ENCODE peak calls at places on chromosomes 7 and 10, in four cellular contexts. G, C, S and Z are unnamed samples.

GRCh38 chr7:38373155-38373554 is 99.7 kb upstream of the TARP start:
- DNase-seq in S (no peak), G (no peak), C (no peak), Z (no peak)

GRCh38 chr10:93376372-93377296 is 105.5 kb downstream of the MYOF start:
- DNase-seq in S (peak), G (peak), C (peak), Z (peak)

GRCh38 chr10:130952086-130952485 is 359.4 kb downstream of the TCERG1L start:
- DNase-seq in G (no peak), S (no peak), C (no peak), Z (no peak)

GRCh38 chr7:82122290-82122689 is 321.3 kb downstream of the CACNA2D1 start:
- DNase-seq in G (no peak), S (no peak), C (no peak), Z (no peak)

GRCh38 chr7:8143151-8143874 is 118.7 kb downstream of the ICA1 start:
- DNase-seq in C (no peak), G (no peak), S (no peak), Z (no peak)

GRCh38 chr7:134957005-134957404 is 29.3 kb upstream of the AGBL3 start:
- DNase-seq in G (no peak), C (no peak), S (no peak), Z (no peak)

GRCh38 chr7:151080091-151080521 is 503 bp downstream of the FASTK start:
- DNase-seq in C (no peak), S (no peak), G (no peak), Z (no peak)

GRCh38 chr10:515674-516073 is 173.8 kb downstream of the DIP2C start:
- DNase-seq in C (no peak), S (no peak), G (peak), Z (no peak)

GRCh38 chr10:44253769-44254462 is 131.0 kb downstream of the CXCL12 start:
- DNase-seq in S (peak), C (no peak), G (no peak), Z (no peak)

GRCh38 chr10:42953684-42954674 is 122.9 kb upstream of the RET start:
- DNase-seq in G (no peak), C (no peak), S (no peak), Z (no peak)

GRCh38 chr7:150675714-150676113 is 9.8 kb upstream of the GIMAP2 start:
- DNase-seq in G (no peak), C (no peak), S (no peak), Z (no peak)

GRCh38 chr7:134504660-134505164 is 22.7 kb upstream of the AKR1B10 start:
- DNase-seq in C (no peak), S (no peak), G (no peak), Z (no peak)

GRCh38 chr7:108455524-108455832 is 758 bp downstream of the NRCAM start:
- DNase-seq in C (no peak), G (no peak), S (no peak), Z (peak)

GRCh38 chr10:77355844-77356243 is 281.8 kb downstream of the KCNMA1 start:
- DNase-seq in C (no peak), S (no peak), G (no peak), Z (no peak)

GRCh38 chr10:88715517-88715916 is 9.5 kb downstream of the LIPK start:
- DNase-seq in G (no peak), C (no peak), S (no peak), Z (no peak)

GRCh38 chr7:94451276-94451675 is 56.6 kb downstream of the COL1A2 start:
- DNase-seq in G (no peak), S (no peak), C (no peak), Z (no peak)

GRCh38 chr10:6058677-6059475 is 3.3 kb downstream of the IL2RA start:
- DNase-seq in S (no peak), C (no peak), G (no peak), Z (no peak)

GRCh38 chr7:122018032-122018431 is 126.0 kb downstream of the AASS start:
- DNase-seq in G (no peak), S (no peak), C (no peak), Z (no peak)

GRCh38 chr7:66357062-66357461 is 151.9 kb downstream of the TPST1 start:
- DNase-seq in G (no peak), S (no peak), C (no peak), Z (no peak)

GRCh38 chr10:132227851-132228390 is 41.2 kb downstream of the DPYSL4 start:
- DNase-seq in S (no peak), G (no peak), C (no peak), Z (no peak)

GRCh38 chr7:84040365-84040764 is 154.2 kb downstream of the SEMA3A start:
- DNase-seq in G (no peak), C (no peak), S (peak), Z (no peak)

GRCh38 chr10:129472696-129473555 is 5.9 kb downstream of the MGMT start:
- DNase-seq in S (no peak), C (no peak), G (no peak), Z (no peak)

GRCh38 chr10:75634947-75635346 is 203.5 kb downstream of the LRMDA start:
- DNase-seq in S (peak), C (no peak), G (no peak), Z (no peak)

GRCh38 chr7:132210821-132211220 is 365.4 kb downstream of the PLXNA4 start:
- DNase-seq in C (no peak), G (no peak), S (no peak), Z (no peak)

GRCh38 chr7:137754076-137754851 is 92.5 kb downstream of the DGKI start:
- DNase-seq in C (no peak), S (no peak), G (peak), Z (no peak)

GRCh38 chr7:7439564-7439963 is 96.1 kb downstream of the COL28A1 start:
- DNase-seq in C (no peak), S (no peak), G (no peak), Z (no peak)

GRCh38 chr10:8389630-8390029 is 335.1 kb downstream of the GATA3 start:
- DNase-seq in S (no peak), G (no peak), C (no peak), Z (no peak)

GRCh38 chr7:5643280-5643679 is 138.2 kb downstream of the RNF216 start:
- DNase-seq in G (no peak), S (no peak), C (no peak), Z (no peak)

GRCh38 chr7:5702876-5703571 is 78.4 kb downstream of the RNF216 start:
- DNase-seq in C (no peak), S (no peak), G (no peak), Z (no peak)

GRCh38 chr7:37833107-37833817 is 15.1 kb upstream of the NME8 start:
- DNase-seq in C (no peak), S (peak), G (no peak), Z (no peak)

GRCh38 chr10:11639346-11639745 is 27.9 kb upstream of the USP6NL start:
- DNase-seq in C (no peak), S (no peak), G (no peak), Z (no peak)

GRCh38 chr10:118488710-118489497 is 106.5 kb downstream of the PRLHR start:
- DNase-seq in S (no peak), C (no peak), G (peak), Z (no peak)

GRCh38 chr7:121530251-121531174 is 134.4 kb upstream of the FAM3C start:
- DNase-seq in C (peak), S (no peak), G (peak), Z (peak)

GRCh38 chr7:80335473-80336232 is 176.2 kb downstream of the GNAT3 start:
- DNase-seq in S (no peak), G (no peak), C (no peak), Z (no peak)

GRCh38 chr7:3482147-3482921 is 181.3 kb downstream of the SDK1 start:
- DNase-seq in G (no peak), C (no peak), S (peak), Z (no peak)

GRCh38 chr10:121069061-121069850 is 218.1 kb downstream of the WDR11 start:
- DNase-seq in C (peak), G (peak), S (no peak), Z (peak)

GRCh38 chr7:106026101-106026500 is 63.0 kb downstream of the CDHR3 start:
- DNase-seq in C (no peak), S (no peak), G (no peak), Z (no peak)

GRCh38 chr10:113235505-113235904 is 285.5 kb downstream of the TCF7L2 start:
- DNase-seq in C (no peak), G (no peak), S (no peak), Z (no peak)

DNA sequence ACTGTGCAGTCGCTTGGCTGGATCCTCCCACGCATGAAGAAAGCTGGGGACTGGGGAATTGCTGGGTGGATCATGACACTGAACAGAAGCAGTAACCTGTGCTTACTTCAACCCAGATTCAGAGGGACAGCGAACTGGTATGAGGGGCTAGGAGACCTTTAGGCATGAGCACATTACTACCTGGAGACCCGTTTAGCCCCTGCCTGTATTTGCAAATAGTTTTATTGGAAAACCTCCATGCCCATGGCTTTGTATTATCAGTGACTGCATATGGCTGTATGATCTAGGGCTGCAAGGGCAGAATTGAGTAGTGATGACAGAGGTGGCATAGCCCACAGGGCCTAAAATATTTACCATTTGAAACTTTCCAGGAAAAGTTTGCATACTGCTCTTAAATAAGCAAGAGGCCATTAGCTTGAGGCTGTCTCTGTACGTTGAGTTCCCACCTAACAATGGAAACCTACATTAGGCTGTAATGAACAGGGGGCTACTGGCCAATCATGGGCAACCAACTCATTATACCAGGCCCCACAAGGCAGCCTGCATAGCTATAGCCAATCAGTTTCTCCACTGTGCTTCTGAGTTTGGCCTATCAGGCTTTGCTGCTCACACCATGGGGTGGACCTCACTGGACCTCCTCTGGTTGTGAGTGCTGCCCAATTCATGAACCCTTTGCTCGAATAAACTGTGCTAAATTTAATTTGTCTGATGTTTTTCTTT is 566 bp upstream of the ST8SIA6 start:
- DNase-seq in C (no peak), G (no peak), S (no peak), Z (no peak)
- TF ChIP-seq POLR2A in C (no peak), G (no peak), S (no peak), Z (no peak)

GRCh38 chr10:110142965-110143364 is 64.4 kb upstream of the MXI1 start:
- DNase-seq in S (no peak), G (no peak), C (no peak), Z (no peak)
- TF ChIP-seq POLR2AphosphoS5 in S (no peak), G (no peak), C (no peak), Z (no peak)

DNA sequence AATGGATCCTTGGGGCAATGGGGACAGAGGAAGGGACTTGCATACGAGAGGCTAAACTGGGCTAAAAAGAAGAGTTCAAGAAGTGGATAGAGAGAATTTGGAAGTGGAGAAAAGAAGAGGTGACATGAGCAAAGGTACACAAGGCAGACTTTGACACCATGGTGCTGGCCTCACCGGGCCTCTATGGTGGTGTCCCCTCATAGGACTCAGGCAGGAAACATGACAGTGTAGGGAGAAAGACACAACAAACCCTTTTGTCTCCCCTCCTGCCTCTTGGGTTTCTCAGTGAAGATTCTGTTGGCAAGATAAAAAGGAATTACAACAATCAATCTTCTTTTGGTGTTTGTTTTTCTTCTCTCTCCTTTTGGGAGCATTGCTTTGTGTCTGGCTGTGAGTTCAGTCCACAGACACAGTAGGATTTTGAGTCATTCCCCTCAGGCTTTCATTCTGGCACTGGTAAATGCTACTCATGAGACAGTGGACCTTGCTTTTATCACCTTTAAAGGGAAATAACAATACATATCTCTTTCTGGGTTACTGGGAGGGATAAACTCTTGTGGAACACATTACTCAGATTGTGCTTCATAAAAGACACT is 827.7 kb downstream of the TNS3 start:
- DNase-seq in C (no peak), S (no peak), G (no peak), Z (no peak)
- TF ChIP-seq TAF1 in C (no peak), S (no peak), G (no peak), Z (no peak)

GRCh38 chr10:35153723-35154122 is 27.1 kb downstream of the CREM start:
- DNase-seq in C (no peak), G (no peak), S (no peak), Z (no peak)
- TF ChIP-seq POLR2A in C (no peak), G (no peak), S (no peak), Z (no peak)

DNA sequence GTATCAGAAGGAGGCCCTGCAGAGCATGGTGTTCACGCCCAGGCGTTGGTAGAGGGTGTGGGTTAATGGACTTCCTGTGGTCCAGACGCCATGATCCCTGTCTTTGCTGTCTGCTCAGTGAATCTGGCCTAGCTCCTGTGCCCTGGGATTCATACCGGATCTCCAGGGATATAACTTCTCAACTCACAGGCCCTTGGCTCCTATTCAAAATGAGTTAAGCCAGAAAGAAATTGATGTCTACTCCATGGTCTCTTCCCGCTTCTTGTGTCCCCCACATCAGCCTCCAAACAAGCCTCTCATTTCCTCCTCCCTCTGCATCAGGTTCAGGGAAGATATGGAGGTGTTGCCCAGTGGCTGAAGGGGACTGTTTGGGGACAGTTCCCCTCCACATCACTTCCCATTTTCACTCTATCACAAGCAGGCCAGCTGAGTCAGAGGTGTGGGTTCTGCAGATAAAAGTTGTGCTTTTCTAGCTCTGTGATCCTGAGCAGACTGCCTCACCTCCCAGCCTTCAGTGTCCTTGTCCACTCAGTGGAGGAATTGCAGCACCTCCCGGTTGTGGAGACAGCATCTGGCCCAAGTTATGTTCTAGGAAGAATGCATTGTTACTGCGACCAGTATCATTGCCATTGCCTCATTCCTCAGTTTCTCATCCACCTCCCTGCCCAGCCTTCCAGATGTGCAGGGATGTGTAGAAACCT is 22.5 kb downstream of the AKR1E2 start:
- DNase-seq in C (no peak), S (no peak), G (no peak), Z (no peak)
- TF ChIP-seq POLR2AphosphoS5 in C (no peak), S (no peak), G (no peak), Z (no peak)

DNA sequence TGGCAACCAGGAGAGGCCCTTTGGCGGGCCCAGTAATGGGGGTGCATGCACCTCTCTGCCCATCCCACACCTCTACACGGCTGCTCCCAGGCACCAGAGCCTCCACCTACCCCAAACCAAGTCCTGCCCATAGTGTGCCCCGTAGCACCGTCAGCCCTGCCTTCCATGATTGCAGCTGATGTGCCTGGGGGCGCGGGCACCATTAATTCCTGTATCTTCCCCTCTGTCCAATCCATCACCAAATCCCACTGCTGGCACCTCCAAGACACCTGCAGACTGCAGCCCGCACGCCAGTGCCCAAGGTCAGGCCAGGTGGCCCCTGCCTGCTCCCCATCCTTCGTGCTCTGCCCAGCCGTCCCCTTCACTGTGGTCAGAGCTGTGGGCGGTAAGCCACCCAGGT is 533.0 kb downstream of the PTPRN2 start:
- DNase-seq in C (no peak), S (no peak), G (no peak), Z (no peak)
- TF ChIP-seq TAF1 in C (no peak), S (no peak), G (no peak), Z (no peak)

DNA sequence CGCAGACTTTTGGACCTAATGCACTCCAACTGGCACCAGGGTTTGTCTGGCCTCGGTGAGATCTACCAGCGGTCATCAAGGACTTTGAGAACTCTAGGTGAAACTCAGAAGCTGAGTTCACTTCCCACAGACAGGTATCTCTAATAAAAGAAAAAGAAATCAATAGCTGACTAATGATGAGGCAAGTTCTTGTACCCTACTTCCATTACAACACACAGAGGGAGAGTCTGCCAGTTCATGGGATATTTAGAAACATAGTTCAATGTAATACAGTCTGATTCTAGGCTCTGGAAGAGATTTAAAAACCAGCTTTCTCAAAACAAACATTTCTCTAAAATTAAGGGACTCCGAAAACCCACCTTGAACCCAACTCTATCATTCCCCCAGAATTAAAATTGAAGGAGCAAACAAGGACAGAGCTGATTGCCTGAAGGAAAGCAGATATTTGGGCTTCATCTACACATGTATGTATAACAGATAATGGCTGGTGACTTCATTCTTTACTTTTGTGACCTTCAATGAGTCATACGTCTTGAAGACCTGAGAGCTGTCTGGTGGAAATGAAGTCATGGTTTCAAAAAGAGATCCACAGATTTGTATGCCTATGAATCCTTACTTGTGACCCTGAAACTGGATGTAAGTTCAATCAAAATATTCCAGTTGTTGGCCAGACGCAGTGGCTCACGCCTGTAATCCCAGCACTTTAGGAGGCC is 2.7 kb upstream of the PNLIPRP1 start:
- DNase-seq in S (no peak), G (no peak), C (no peak), Z (no peak)
- TF ChIP-seq POLR2A in S (no peak), G (no peak), C (no peak), Z (no peak)